ENCODE peak calls at places on chromosomes 6 and 20, in six cellular contexts. U is lung, K is epithelial cell of proximal tubule, X is AG10803, Y is EH, C is NCI-H1092 treated with DMSO at 0.1 percent for 48 hours. P is an unnamed sample.

GRCh38 chr6:53179961-53180651 is 31.5 kb upstream of the GCM1 start:
- DNase-seq in X (no peak), U (peak; percentile 56), C (peak; percentile 88), K (no peak), Y (peak; percentile 10), P (no peak)

GRCh38 chr20:21027569-21027968 is 78.6 kb downstream of the LINC00237 start:
- DNase-seq in U (no peak), Y (no peak), C (no peak), X (no peak), K (no peak), P (no peak)

GRCh38 chr6:167106401-167106800 is 16.5 kb upstream of the CCR6 start:
- DNase-seq in U (no peak), X (no peak), Y (no peak), K (no peak), C (no peak), P (no peak)

GRCh38 chr6:30234361-30234760 is 21.2 kb upstream of the TRIM26 start:
- DNase-seq in U (no peak), K (no peak), C (no peak), Y (no peak), X (peak; percentile 52), P (peak; percentile 53)

GRCh38 chr6:27502508-27503435 is 29.9 kb upstream of the ZNF184 start:
- DNase-seq in Y (peak; percentile 72), X (peak; percentile 59), K (peak; percentile 31), C (peak; percentile 12), U (no peak), P (peak; percentile 70)

GRCh38 chr6:36642913-36643817 is 35.3 kb upstream of the CDKN1A start:
- DNase-seq in K (peak; percentile 70), X (peak; percentile 87), C (no peak), Y (peak; percentile 94), U (peak; percentile 54), P (peak; percentile 75)

GRCh38 chr20:62685781-62686555 is 22.7 kb upstream of the NTSR1 start:
- DNase-seq in K (no peak), C (peak; percentile 85), X (no peak), Y (no peak), U (peak; percentile 44), P (no peak)

GRCh38 chr6:166361080-166361429 is 18.7 kb upstream of the SFT2D1 start:
- DNase-seq in U (peak; percentile 35), K (no peak), Y (peak; percentile 16), C (no peak), X (peak; percentile 27), P (peak; percentile 51)

GRCh38 chr6:81093046-81093445 is 659.4 kb downstream of the TENT5A start:
- DNase-seq in U (no peak), Y (no peak), X (no peak), K (no peak), C (no peak), P (no peak)

GRCh38 chr6:34152806-34153565 is 7.1 kb upstream of the GRM4 start:
- DNase-seq in U (no peak), X (no peak), C (no peak), Y (no peak), K (no peak), P (no peak)

GRCh38 chr6:158040804-158041347 is 59.2 kb downstream of the SYNJ2 start:
- DNase-seq in Y (no peak), U (no peak), C (no peak), K (no peak), X (no peak), P (no peak)